ENCODE peak calls at places on chromosomes 7 and 10, in five cellular contexts. Q is putamen; S is activated gamma-delta T cell treated with anti-CD3 and anti-CD28 coated beads, Interleukin-2, amount 50 U/mL, for 16 hours; I is NCI-H1092 treated with DMSO at 0.1 percent for 48 hours; D is activated effector memory CD4-positive, alpha-beta T cell treated with Interleukin-2 at 50 U/mL for 16 hours. R is an unnamed sample.

GRCh38 chr10:80289451-80290287 is at the start of gene MAT1A:
- DNase-seq in Q (peak), S (no peak), I (no peak), D (no peak), R (no peak)

GRCh38 chr7:108454674-108455523 is 1.3 kb downstream of the NRCAM start:
- DNase-seq in Q (peak), S (no peak), I (peak), D (no peak), R (no peak)

GRCh38 chr7:33901847-33902246 is 3.5 kb upstream of the BMPER start:
- DNase-seq in Q (no peak), S (no peak), I (no peak), D (no peak), R (no peak)

GRCh38 chr7:13017325-13017853 is 330.0 kb downstream of the ARL4A start:
- DNase-seq in Q (peak), S (no peak), I (no peak), D (no peak), R (no peak)

GRCh38 chr7:154871928-154872750 is 130.8 kb downstream of the PAXIP1 start:
- DNase-seq in Q (no peak), S (no peak), I (no peak), D (no peak), R (no peak)

GRCh38 chr10:49364747-49365146 is 31.1 kb downstream of the DRGX start:
- DNase-seq in Q (no peak), S (no peak), I (no peak), D (no peak), R (no peak)

GRCh38 chr10:71634531-71635164 is 84.9 kb downstream of the C10orf105 start:
- DNase-seq in Q (no peak), S (no peak), I (peak), D (no peak), R (no peak)

GRCh38 chr10:110932505-110933180 is 13.2 kb downstream of the SHOC2 start:
- DNase-seq in Q (no peak), S (no peak), I (no peak), D (no peak), R (no peak)

GRCh38 chr10:75655791-75656451 is 224.5 kb downstream of the LRMDA start:
- DNase-seq in Q (no peak), S (no peak), I (no peak), D (no peak), R (no peak)

GRCh38 chr7:46532571-46532970 is 611.5 kb upstream of the IGFBP3 start:
- DNase-seq in Q (no peak), S (no peak), I (no peak), D (no peak), R (no peak)

GRCh38 chr7:27994639-27995038 is 186.0 kb downstream of the JAZF1 start:
- DNase-seq in Q (no peak), S (no peak), I (peak), D (no peak), R (no peak)

GRCh38 chr10:48655426-48656240 is 29.0 kb upstream of the WDFY4 start:
- DNase-seq in Q (peak), S (no peak), I (peak), D (no peak), R (no peak)

GRCh38 chr7:138524259-138524658 is 64.2 kb downstream of the TRIM24 start:
- DNase-seq in Q (no peak), S (no peak), I (no peak), D (no peak), R (no peak)

GRCh38 chr7:155349601-155350331 is 52.1 kb downstream of the INSIG1 start:
- DNase-seq in Q (no peak), S (no peak), I (no peak), D (no peak), R (no peak)

GRCh38 chr10:32922164-32922563 is 35.9 kb downstream of the ITGB1 start:
- DNase-seq in Q (no peak), S (no peak), I (no peak), D (no peak), R (no peak)

GRCh38 chr10:133353988-133354605 is 3.7 kb downstream of the FUOM start:
- DNase-seq in Q (no peak), S (no peak), I (no peak), D (no peak), R (no peak)